ENCODE peak calls at places on chromosomes 7 and 10, in ten cellular contexts. T is germinal center; Y is stimulated activated CD4-positive, alpha-beta T cell treated with anti-CD3 and anti-CD28 coated beads, Interleukin-1b, Interleukin-23, amount 100 ng/mL, for 4 hours; C is GM10248; D is brain microvascular endothelial cell; R is GM04504; L is head of caudate nucleus; K is lower lobe of right lung; U is NCI-H460; B is H1. Q is an unnamed sample.

GRCh38 chr7:78924581-78924980 is 528.9 kb downstream of the MAGI2 start:
- DNase-seq in R (peak), U (peak), B (no peak), Y (no peak), K (no peak), D (peak), C (no peak), L (no peak), T (no peak), Q (no peak)

GRCh38 chr7:77461842-77462241 is 45.7 kb upstream of the GSAP start:
- DNase-seq in K (no peak), T (no peak), U (no peak), B (no peak), D (no peak), L (no peak), R (no peak), Y (no peak), C (no peak), Q (no peak)

GRCh38 chr10:70674560-70675495 is 2.5 kb downstream of the ADAMTS14 start:
- DNase-seq in R (no peak), K (no peak), B (no peak), L (no peak), U (no peak), T (no peak), Y (no peak), D (no peak), C (no peak), Q (no peak)

GRCh38 chr10:100327007-100327700 is 2.9 kb downstream of the PKD2L1 start:
- DNase-seq in D (no peak), U (no peak), K (peak), C (peak), T (peak), B (no peak), R (no peak), L (no peak), Y (no peak), Q (no peak)

GRCh38 chr10:58982470-58983239 is 193.8 kb upstream of the PHYHIPL start:
- DNase-seq in K (no peak), U (no peak), D (no peak), C (no peak), Y (no peak), T (no peak), L (no peak), R (no peak), B (no peak), Q (no peak)

GRCh38 chr10:8026349-8027259 is 27.9 kb upstream of the GATA3 start:
- DNase-seq in L (no peak), C (no peak), D (no peak), R (no peak), U (no peak), T (no peak), K (no peak), Y (no peak), B (no peak), Q (no peak)

GRCh38 chr10:79202188-79203013 is 133.6 kb downstream of the ZMIZ1 start:
- DNase-seq in C (peak), U (peak), R (no peak), K (peak), D (no peak), B (peak), T (peak), L (peak), Y (peak), Q (no peak)

GRCh38 chr7:69172357-69173098 is 425.7 kb upstream of the AUTS2 start:
- DNase-seq in Y (no peak), T (no peak), D (no peak), R (no peak), B (no peak), C (no peak), K (no peak), L (no peak), U (no peak), Q (no peak)

GRCh38 chr7:28754027-28754426 is 204.1 kb downstream of the TRIL start:
- DNase-seq in L (peak), U (no peak), Y (no peak), R (no peak), T (no peak), D (peak), B (no peak), K (no peak), C (peak), Q (no peak)

GRCh38 chr10:32332299-32332750 is 14.6 kb downstream of the EPC1 start:
- DNase-seq in U (no peak), T (peak), D (no peak), C (peak), Y (peak), K (no peak), L (no peak), R (no peak), B (no peak), Q (no peak)

GRCh38 chr10:52568309-52568708 is 204.3 kb downstream of the MBL2 start:
- DNase-seq in B (no peak), L (no peak), C (no peak), R (no peak), U (no peak), K (no peak), D (no peak), T (no peak), Y (no peak), Q (no peak)

GRCh38 chr7:55349126-55349525 is 16.0 kb upstream of the LANCL2 start:
- DNase-seq in B (no peak), K (no peak), T (no peak), Y (no peak), U (no peak), L (no peak), D (no peak), R (no peak), C (no peak), Q (no peak)

GRCh38 chr7:44559485-44559884 is 14.2 kb downstream of the DDX56 start:
- DNase-seq in U (no peak), D (no peak), B (no peak), L (no peak), R (no peak), C (no peak), T (no peak), K (no peak), Y (no peak), Q (no peak)

GRCh38 chr7:46881507-46882127 is 700.3 kb downstream of the TNS3 start:
- DNase-seq in C (no peak), Y (no peak), U (no peak), K (no peak), B (no peak), T (no peak), D (peak), L (no peak), R (no peak), Q (no peak)

GRCh38 chr7:87543623-87544022 is 57.1 kb downstream of the ABCB1 start:
- DNase-seq in T (no peak), D (no peak), C (no peak), U (peak), Y (no peak), B (no peak), L (no peak), R (no peak), K (no peak), Q (no peak)

GRCh38 chr10:110426294-110427153 is 71.2 kb upstream of the DUSP5 start:
- DNase-seq in L (no peak), U (no peak), D (peak), R (peak), C (no peak), B (no peak), Y (no peak), T (no peak), K (no peak), Q (no peak)